ENCODE peak calls at places on chromosomes 6 and 20, in seven cellular contexts. C is heart left ventricle, D is fibroblast of villous mesenchyme, G is HepG2, U is GM23338, H is Panc1, M is A549. Q is an unnamed sample.

GRCh38 chr6:158517038-158517437 is 42.9 kb upstream of the TMEM181 start:
- DNase-seq in C (no peak), D (no peak), G (no peak), U (no peak), H (no peak), M (no peak), Q (no peak)

GRCh38 chr20:56343861-56344381 is 14.9 kb upstream of the FAM210B start:
- DNase-seq in C (peak), D (peak), G (no peak), U (peak), H (no peak), M (peak), Q (peak)

GRCh38 chr20:3431109-3431508 is 23.6 kb upstream of the DNAAF9 start:
- DNase-seq in C (no peak), D (no peak), G (no peak), U (no peak), H (no peak), M (no peak), Q (no peak)

GRCh38 chr20:46840054-46840729 is 54.5 kb upstream of the EYA2 start:
- DNase-seq in C (no peak), D (no peak), G (no peak), U (no peak), H (no peak), M (no peak), Q (no peak)

GRCh38 chr6:135514706-135515105 is 17.2 kb upstream of the AHI1 start:
- DNase-seq in C (no peak), D (no peak), G (no peak), U (peak), H (no peak), M (no peak), Q (no peak)

GRCh38 chr6:100283288-100283687 is 181.4 kb downstream of the SIM1 start:
- DNase-seq in C (no peak), D (peak), G (no peak), U (peak), H (peak), M (peak), Q (no peak)

GRCh38 chr20:11054266-11055025 is 380.6 kb upstream of the JAG1 start:
- DNase-seq in C (no peak), D (no peak), G (no peak), U (no peak), H (no peak), M (peak), Q (no peak)

GRCh38 chr6:7528565-7528964 is 12.9 kb upstream of the DSP start:
- DNase-seq in C (no peak), D (peak), G (no peak), U (no peak), H (no peak), M (no peak), Q (no peak)

GRCh38 chr20:445514-446336 is 16.6 kb downstream of the TBC1D20 start:
- DNase-seq in C (no peak), D (no peak), G (peak), U (no peak), H (no peak), M (peak), Q (no peak)

GRCh38 chr6:109453594-109454482 is 1.7 kb downstream of the MICAL1 start:
- DNase-seq in C (no peak), D (no peak), G (no peak), U (no peak), H (no peak), M (no peak), Q (no peak)

GRCh38 chr6:53724501-53724900 is 58.9 kb upstream of the KLHL31 start:
- DNase-seq in C (no peak), D (no peak), G (no peak), U (peak), H (no peak), M (no peak), Q (no peak)

GRCh38 chr6:28212510-28213212 is 12.4 kb upstream of the ZSCAN9 start:
- DNase-seq in C (no peak), D (peak), G (peak), U (peak), H (peak), M (peak), Q (no peak)

GRCh38 chr20:23143098-23143497 is 57.0 kb upstream of the CD93 start:
- DNase-seq in C (peak), D (peak), G (peak), U (no peak), H (peak), M (peak), Q (no peak)

GRCh38 chr6:84258268-84258667 is 30.8 kb upstream of the CEP162 start:
- DNase-seq in C (no peak), D (no peak), G (no peak), U (no peak), H (no peak), M (no peak), Q (no peak)

GRCh38 chr6:108156180-108156937 is 9.5 kb upstream of the NR2E1 start:
- DNase-seq in C (no peak), D (no peak), G (peak), U (peak), H (no peak), M (no peak), Q (no peak)

GRCh38 chr6:156935000-156935399 is 157.8 kb downstream of the ARID1B start:
- DNase-seq in C (no peak), D (no peak), G (no peak), U (no peak), H (no peak), M (no peak), Q (no peak)

GRCh38 chr20:10113746-10114145 is 79.0 kb downstream of the ANKEF1 start:
- DNase-seq in C (no peak), D (no peak), G (no peak), U (no peak), H (no peak), M (no peak), Q (no peak)

GRCh38 chr6:3965071-3965718 is 113.7 kb downstream of the FAM217A start:
- DNase-seq in C (no peak), D (no peak), G (no peak), U (no peak), H (no peak), M (no peak), Q (no peak)

GRCh38 chr6:63560806-63561672 is 11.2 kb upstream of the LOC128125822 start:
- DNase-seq in C (no peak), D (peak), G (peak), U (no peak), H (no peak), M (peak), Q (no peak)

GRCh38 chr6:131761061-131761761 is 46.6 kb upstream of the ENPP1 start:
- DNase-seq in C (no peak), D (no peak), G (no peak), U (no peak), H (no peak), M (no peak), Q (no peak)

GRCh38 chr20:41169791-41170351 is 32.5 kb downstream of the PLCG1 start:
- DNase-seq in C (peak), D (no peak), G (no peak), U (no peak), H (no peak), M (no peak), Q (no peak)

DNA sequence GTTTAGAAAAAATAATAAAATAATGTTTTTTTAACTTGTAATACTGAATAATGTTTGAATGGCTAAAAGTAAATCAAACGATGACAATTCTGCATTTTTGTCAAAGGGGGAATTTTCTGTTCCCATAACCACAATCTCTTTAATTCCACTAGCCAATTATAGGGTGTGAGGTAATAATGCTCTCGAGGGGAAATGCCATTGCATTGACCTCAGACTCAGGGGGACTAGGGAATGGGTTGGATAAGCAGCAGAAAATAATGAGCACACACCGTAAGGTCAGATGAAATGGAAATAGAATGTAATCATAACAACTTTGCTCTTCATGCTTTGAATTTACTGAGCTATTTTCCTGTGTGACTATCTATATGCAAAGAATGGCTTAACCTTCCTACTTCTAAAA is 584.7 kb downstream of the RFPL4B start:
- DNase-seq in C (no peak), D (no peak), G (no peak), U (no peak), H (no peak), M (no peak), Q (no peak)
- TF ChIP-seq CTCF in C (no peak), D (no peak), G (no peak), U (no peak), H (no peak), M (no peak), Q (no peak)

DNA sequence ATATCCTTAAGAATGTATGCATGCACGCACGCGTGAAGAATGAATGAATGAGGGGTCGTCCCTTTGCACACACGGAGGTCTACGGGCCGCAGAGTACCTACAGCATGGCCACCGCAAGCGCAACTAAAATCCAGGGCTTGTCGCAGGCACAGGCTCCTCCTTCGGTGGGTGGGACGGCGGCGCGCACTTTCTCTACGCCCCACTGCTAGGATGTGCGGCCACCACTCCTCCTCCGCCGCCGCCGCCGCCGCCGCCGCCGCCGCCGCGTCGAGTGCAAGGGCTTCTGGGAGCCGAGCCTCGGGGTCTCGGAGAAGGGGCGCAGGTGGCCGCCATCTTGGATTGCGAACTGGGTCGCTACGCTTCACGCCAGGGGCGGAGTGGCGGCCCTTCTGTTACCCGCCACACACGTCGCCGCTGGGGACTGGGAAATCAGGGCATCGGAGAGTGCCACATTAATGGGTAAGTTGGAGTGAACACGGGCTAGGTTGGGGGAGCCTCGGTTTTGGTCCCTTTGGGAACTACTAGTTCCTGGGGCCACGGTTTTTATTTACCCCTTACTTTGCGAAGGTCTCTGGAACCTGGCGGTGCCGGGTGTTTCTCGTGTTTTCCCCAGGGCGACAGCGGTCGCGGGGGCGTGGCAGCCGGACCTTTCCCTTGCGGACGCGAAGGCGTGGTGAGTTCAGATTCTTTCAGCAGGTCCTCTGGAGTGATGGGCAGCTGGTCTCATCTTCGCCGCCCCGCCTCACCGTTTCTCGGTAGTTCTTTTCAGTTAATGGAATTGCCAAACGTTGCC is at the start of gene KPNA5:
- DNase-seq in C (peak), D (peak), G (peak), U (peak), H (peak), M (peak), Q (peak)
- TF ChIP-seq CTCF in C (no peak), D (no peak), G (peak), U (no peak), H (no peak), M (no peak), Q (no peak)

GRCh38 chr6:161101517-161101916 is 109.9 kb downstream of the MAP3K4 start:
- DNase-seq in C (no peak), D (no peak), G (no peak), U (peak), H (no peak), M (no peak), Q (no peak)
- TF ChIP-seq CTCF in C (peak), D (peak), G (peak), U (peak), H (peak), M (no peak), Q (no peak)

GRCh38 chr20:30281584-30282197 is 975.8 kb upstream of the DEFB115 start:
- DNase-seq in C (no peak), D (no peak), G (no peak), U (no peak), H (no peak), M (no peak), Q (no peak)

GRCh38 chr20:30284533-30284932 is 972.9 kb upstream of the DEFB115 start:
- DNase-seq in C (no peak), D (no peak), G (no peak), U (no peak), H (no peak), M (no peak), Q (no peak)

DNA sequence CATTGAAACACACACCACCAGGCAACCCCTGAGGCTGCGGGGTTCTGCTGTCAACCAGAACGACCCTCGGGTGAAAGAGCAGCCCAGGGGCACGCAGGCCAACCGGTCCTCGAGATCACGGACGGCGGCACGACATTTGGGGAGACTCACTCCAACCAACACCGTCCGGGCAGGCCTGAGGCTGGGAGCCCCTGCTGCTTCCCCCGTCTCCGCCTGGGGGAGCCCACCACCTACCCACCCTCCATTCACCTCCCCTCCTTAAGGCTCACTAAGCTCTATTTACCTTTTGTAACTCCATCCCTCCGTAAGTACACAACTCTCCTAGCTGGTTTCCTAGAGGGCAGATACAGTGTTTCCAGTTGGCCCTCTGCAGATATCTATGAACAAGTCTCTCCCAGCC is 971.3 kb upstream of the DEFB115 start:
- DNase-seq in C (no peak), D (no peak), G (peak), U (peak), H (no peak), M (no peak), Q (no peak)
- TF ChIP-seq CTCF in C (no peak), D (no peak), G (peak), U (peak), H (peak), M (no peak), Q (no peak)

DNA sequence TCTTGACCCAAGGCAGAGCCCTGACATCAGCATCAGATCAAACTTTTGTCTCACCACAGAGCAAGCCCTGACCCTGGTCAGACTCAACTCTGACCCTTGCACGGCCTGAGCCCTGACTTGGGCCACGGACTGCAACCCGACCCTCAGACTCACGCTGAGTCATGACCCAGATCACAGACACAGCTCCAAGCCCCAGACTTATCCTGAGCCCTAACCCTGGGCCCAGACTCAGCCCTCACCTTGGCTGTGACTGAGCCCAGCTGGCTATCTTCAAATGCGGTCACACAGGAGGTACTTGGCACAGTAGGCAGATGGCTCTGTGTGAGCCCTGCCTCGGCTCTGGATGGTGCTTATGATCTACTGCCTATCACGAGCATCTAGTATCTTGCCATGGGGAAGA is 602.3 kb downstream of the PTPRT start:
- DNase-seq in C (no peak), D (no peak), G (no peak), U (no peak), H (no peak), M (no peak), Q (no peak)
- TF ChIP-seq CTCF in C (no peak), D (no peak), G (no peak), U (no peak), H (no peak), M (no peak), Q (no peak)

GRCh38 chr6:10313799-10314162 is 101.1 kb downstream of the TFAP2A start:
- DNase-seq in C (no peak), D (no peak), G (no peak), U (no peak), H (no peak), M (no peak), Q (no peak)

GRCh38 chr6:10312445-10312844 is 102.4 kb downstream of the TFAP2A start:
- DNase-seq in C (no peak), D (no peak), G (no peak), U (peak), H (no peak), M (no peak), Q (no peak)

GRCh38 chr6:10309826-10310405 is 105.0 kb downstream of the TFAP2A start:
- DNase-seq in C (no peak), D (no peak), G (no peak), U (peak), H (no peak), M (no peak), Q (no peak)

GRCh38 chr6:10307476-10307875 is 107.4 kb downstream of the TFAP2A start:
- DNase-seq in C (no peak), D (no peak), G (no peak), U (peak), H (no peak), M (no peak), Q (no peak)

DNA sequence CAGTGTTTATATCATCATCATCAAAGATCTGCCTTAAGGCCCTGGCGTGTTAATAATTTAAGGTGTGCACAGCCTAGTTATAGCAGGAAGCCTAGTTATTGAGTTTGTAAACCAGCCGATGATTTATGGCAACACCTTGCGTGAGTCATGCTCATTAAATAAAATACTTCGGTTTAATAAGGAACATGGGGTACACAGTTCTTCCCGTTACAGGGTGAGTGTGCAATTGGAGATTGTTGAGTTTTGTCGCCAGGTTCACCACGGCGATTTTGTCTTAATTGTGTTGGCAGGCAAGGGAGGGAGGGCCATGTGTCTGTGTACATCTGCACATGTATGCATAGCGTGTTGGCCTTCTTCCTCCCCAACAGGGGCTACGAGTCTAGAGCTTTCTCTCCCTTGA is 104.0 kb downstream of the TFAP2A start:
- DNase-seq in C (no peak), D (no peak), G (no peak), U (no peak), H (no peak), M (no peak), Q (no peak)
- TF ChIP-seq CTCF in C (no peak), D (no peak), G (no peak), U (no peak), H (no peak), M (no peak), Q (no peak)

GRCh38 chr20:62832212-62832922 is 15.5 kb downstream of the COL9A3 start:
- DNase-seq in C (peak), D (peak), G (no peak), U (peak), H (no peak), M (no peak), Q (no peak)
- TF ChIP-seq CTCF in C (no peak), D (no peak), G (no peak), U (no peak), H (no peak), M (no peak), Q (no peak)

DNA sequence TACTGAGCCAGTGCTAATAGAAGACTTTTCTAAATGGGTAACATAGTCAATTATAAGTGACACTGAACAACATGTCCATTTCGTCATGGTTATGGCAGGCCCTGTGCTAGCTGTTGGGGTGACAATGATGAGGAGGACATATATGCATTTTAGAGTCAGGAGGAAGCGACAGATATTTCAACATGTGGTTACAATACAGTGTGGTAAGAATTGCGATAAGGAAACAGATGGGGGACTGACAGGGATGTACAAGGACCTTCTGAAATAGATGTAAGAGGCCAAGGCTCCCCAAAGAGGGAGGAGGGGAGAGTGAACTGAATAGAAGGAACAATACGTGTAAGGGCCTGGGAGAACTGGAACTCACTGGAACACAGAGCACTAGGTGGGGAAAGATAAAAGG is 11.7 kb downstream of the MMP24 start:
- DNase-seq in C (no peak), D (no peak), G (no peak), U (no peak), H (no peak), M (no peak), Q (no peak)
- TF ChIP-seq CTCF in C (no peak), D (no peak), G (no peak), U (no peak), H (no peak), M (no peak), Q (no peak)

DNA sequence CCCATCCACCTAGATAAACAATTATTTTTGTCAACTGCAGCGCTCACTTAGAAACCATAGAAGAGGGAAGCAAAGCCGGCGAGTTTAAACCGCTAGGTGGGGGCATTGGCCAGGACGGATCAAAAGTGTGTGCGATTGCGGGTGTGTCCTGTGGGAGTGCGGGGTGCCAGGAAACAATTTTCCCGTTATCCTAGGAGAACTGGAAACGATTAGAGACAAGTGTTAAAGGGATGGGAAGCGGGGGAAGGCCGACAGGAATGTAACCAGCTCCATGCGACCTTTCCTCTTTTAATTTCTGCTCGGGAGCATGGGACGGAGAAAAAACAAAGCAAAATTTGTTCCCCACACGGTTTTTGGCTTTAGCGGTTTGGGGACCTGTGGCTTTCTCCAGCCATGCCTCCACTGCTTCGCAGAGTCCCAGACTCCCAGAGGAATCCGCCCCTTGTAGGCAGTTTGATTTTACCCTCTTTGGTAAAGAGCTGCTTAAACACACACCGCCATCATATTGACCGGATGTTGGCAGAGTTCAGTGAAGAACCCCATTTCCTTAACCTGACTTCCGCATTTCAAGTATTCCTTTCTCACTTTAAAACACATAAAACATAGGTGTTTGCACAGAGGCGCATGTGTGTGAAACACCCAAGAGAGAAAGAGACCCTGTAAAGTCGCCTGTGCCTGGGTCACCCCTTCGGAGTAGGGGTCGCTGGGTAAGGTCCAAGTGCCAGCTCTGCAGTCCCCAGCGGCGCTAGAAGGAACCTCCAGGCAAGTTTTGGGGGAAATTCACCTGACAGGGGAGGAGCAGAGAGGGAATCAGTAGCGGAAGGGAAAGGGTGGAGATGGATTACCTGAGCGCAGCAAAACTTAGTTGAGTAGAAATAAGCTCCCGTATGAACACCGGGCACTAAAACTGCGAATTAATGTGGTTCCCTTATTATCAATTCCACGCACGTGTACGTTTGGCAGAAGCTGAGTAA is 3.1 kb upstream of the HTR1B start:
- DNase-seq in C (no peak), D (peak), G (peak), U (peak), H (no peak), M (peak), Q (no peak)
- TF ChIP-seq CTCF in C (peak), D (peak), G (peak), U (peak), H (peak), M (peak), Q (no peak)